ENCODE peak calls at places on chromosomes 1 and 21, in eight cellular contexts. One of them, this sample, is unnamed.

GRCh38 chr1:182410620-182411273 is 10.3 kb upstream of the TEDDM1 start:
- DNase-seq in GM12865: no peak
- DNase-seq in A673: no peak
- DNase-seq in neural crest cell: no peak
- DNase-seq in fibroblast of mammary gland: no peak
- DNase-seq in AG09309: no peak
- DNase-seq in AG10803: no peak
- DNase-seq in Panc1: no peak
- DNase-seq in this sample: no peak

GRCh38 chr1:18923721-18924610 is 21.6 kb upstream of the ALDH4A1 start:
- DNase-seq in GM12865: no peak
- DNase-seq in A673: no peak
- DNase-seq in neural crest cell: no peak
- DNase-seq in fibroblast of mammary gland: no peak
- DNase-seq in AG09309: no peak
- DNase-seq in AG10803: peak
- DNase-seq in Panc1: no peak
- DNase-seq in this sample: no peak

GRCh38 chr1:41481109-41481775 is 3.2 kb downstream of the EDN2 start:
- DNase-seq in GM12865: no peak
- DNase-seq in A673: no peak
- DNase-seq in neural crest cell: no peak
- DNase-seq in fibroblast of mammary gland: no peak
- DNase-seq in AG09309: no peak
- DNase-seq in AG10803: no peak
- DNase-seq in Panc1: no peak
- DNase-seq in this sample: no peak

GRCh38 chr1:32335951-32336867 is at the start of gene MARCKSL1:
- DNase-seq in GM12865: peak
- DNase-seq in A673: peak
- DNase-seq in neural crest cell: peak
- DNase-seq in fibroblast of mammary gland: peak
- DNase-seq in AG09309: no peak
- DNase-seq in AG10803: peak
- DNase-seq in Panc1: no peak
- DNase-seq in this sample: peak

GRCh38 chr1:119090250-119090649 is 50.2 kb downstream of the WARS2 start:
- DNase-seq in GM12865: no peak
- DNase-seq in A673: no peak
- DNase-seq in neural crest cell: no peak
- DNase-seq in fibroblast of mammary gland: no peak
- DNase-seq in AG09309: no peak
- DNase-seq in AG10803: no peak
- DNase-seq in Panc1: no peak
- DNase-seq in this sample: no peak

GRCh38 chr1:6599141-6599975 is 3.3 kb downstream of the KLHL21 start:
- DNase-seq in GM12865: peak
- DNase-seq in A673: no peak
- DNase-seq in neural crest cell: no peak
- DNase-seq in fibroblast of mammary gland: peak
- DNase-seq in AG09309: no peak
- DNase-seq in AG10803: peak
- DNase-seq in Panc1: no peak
- DNase-seq in this sample: no peak

GRCh38 chr1:91712981-91713841 is 172.7 kb downstream of the TGFBR3 start:
- DNase-seq in GM12865: peak
- DNase-seq in A673: no peak
- DNase-seq in neural crest cell: no peak
- DNase-seq in fibroblast of mammary gland: peak
- DNase-seq in AG09309: no peak
- DNase-seq in AG10803: peak
- DNase-seq in Panc1: no peak
- DNase-seq in this sample: no peak

GRCh38 chr1:156750191-156750931 is 1.1 kb downstream of the HDGF start:
- DNase-seq in GM12865: peak
- DNase-seq in A673: peak
- DNase-seq in neural crest cell: no peak
- DNase-seq in fibroblast of mammary gland: peak
- DNase-seq in AG09309: no peak
- DNase-seq in AG10803: peak
- DNase-seq in Panc1: no peak
- DNase-seq in this sample: no peak

GRCh38 chr1:199490804-199491527 is 536.5 kb upstream of the NR5A2 start:
- DNase-seq in GM12865: no peak
- DNase-seq in A673: peak
- DNase-seq in neural crest cell: no peak
- DNase-seq in fibroblast of mammary gland: peak
- DNase-seq in AG09309: peak
- DNase-seq in AG10803: peak
- DNase-seq in Panc1: no peak
- DNase-seq in this sample: no peak

GRCh38 chr1:246682231-246682895 is 41.8 kb upstream of the SCCPDH start:
- DNase-seq in GM12865: no peak
- DNase-seq in A673: no peak
- DNase-seq in neural crest cell: no peak
- DNase-seq in fibroblast of mammary gland: peak
- DNase-seq in AG09309: no peak
- DNase-seq in AG10803: no peak
- DNase-seq in Panc1: no peak
- DNase-seq in this sample: no peak

GRCh38 chr1:156948708-156949107 is 28.3 kb downstream of the LRRC71 start:
- DNase-seq in GM12865: no peak
- DNase-seq in A673: no peak
- DNase-seq in neural crest cell: no peak
- DNase-seq in fibroblast of mammary gland: no peak
- DNase-seq in AG09309: no peak
- DNase-seq in AG10803: no peak
- DNase-seq in Panc1: no peak
- DNase-seq in this sample: no peak

GRCh38 chr1:80375662-80376061 is 1369.1 kb upstream of the ADGRL4 start:
- DNase-seq in GM12865: no peak
- DNase-seq in A673: no peak
- DNase-seq in neural crest cell: no peak
- DNase-seq in fibroblast of mammary gland: peak
- DNase-seq in AG09309: peak
- DNase-seq in AG10803: peak
- DNase-seq in Panc1: no peak
- DNase-seq in this sample: no peak

GRCh38 chr1:7717769-7718368 is 53.2 kb upstream of the VAMP3 start:
- DNase-seq in GM12865: no peak
- DNase-seq in A673: no peak
- DNase-seq in neural crest cell: no peak
- DNase-seq in fibroblast of mammary gland: no peak
- DNase-seq in AG09309: no peak
- DNase-seq in AG10803: no peak
- DNase-seq in Panc1: no peak
- DNase-seq in this sample: no peak

GRCh38 chr21:44935533-44935927 is 4.3 kb upstream of the SLX9 start:
- DNase-seq in GM12865: no peak
- DNase-seq in A673: peak
- DNase-seq in neural crest cell: no peak
- DNase-seq in fibroblast of mammary gland: no peak
- DNase-seq in AG09309: no peak
- DNase-seq in AG10803: no peak
- DNase-seq in Panc1: no peak
- DNase-seq in this sample: no peak
- TF ChIP-seq CTCF in GM12865: no peak
- TF ChIP-seq CTCF in A673: no peak
- TF ChIP-seq CTCF in neural crest cell: no peak
- TF ChIP-seq CTCF in fibroblast of mammary gland: no peak
- TF ChIP-seq CTCF in AG09309: no peak
- TF ChIP-seq CTCF in AG10803: no peak
- TF ChIP-seq CTCF in Panc1: no peak
- TF ChIP-seq CTCF in this sample: no peak

GRCh38 chr21:18725653-18726052 is 322.1 kb upstream of the TMPRSS15 start:
- DNase-seq in GM12865: no peak
- DNase-seq in A673: peak
- DNase-seq in neural crest cell: no peak
- DNase-seq in fibroblast of mammary gland: no peak
- DNase-seq in AG09309: no peak
- DNase-seq in AG10803: no peak
- DNase-seq in Panc1: no peak
- DNase-seq in this sample: no peak
- TF ChIP-seq CTCF in GM12865: no peak
- TF ChIP-seq CTCF in A673: no peak
- TF ChIP-seq CTCF in neural crest cell: peak
- TF ChIP-seq CTCF in fibroblast of mammary gland: no peak
- TF ChIP-seq CTCF in AG09309: no peak
- TF ChIP-seq CTCF in AG10803: no peak
- TF ChIP-seq CTCF in Panc1: no peak
- TF ChIP-seq CTCF in this sample: no peak

DNA sequence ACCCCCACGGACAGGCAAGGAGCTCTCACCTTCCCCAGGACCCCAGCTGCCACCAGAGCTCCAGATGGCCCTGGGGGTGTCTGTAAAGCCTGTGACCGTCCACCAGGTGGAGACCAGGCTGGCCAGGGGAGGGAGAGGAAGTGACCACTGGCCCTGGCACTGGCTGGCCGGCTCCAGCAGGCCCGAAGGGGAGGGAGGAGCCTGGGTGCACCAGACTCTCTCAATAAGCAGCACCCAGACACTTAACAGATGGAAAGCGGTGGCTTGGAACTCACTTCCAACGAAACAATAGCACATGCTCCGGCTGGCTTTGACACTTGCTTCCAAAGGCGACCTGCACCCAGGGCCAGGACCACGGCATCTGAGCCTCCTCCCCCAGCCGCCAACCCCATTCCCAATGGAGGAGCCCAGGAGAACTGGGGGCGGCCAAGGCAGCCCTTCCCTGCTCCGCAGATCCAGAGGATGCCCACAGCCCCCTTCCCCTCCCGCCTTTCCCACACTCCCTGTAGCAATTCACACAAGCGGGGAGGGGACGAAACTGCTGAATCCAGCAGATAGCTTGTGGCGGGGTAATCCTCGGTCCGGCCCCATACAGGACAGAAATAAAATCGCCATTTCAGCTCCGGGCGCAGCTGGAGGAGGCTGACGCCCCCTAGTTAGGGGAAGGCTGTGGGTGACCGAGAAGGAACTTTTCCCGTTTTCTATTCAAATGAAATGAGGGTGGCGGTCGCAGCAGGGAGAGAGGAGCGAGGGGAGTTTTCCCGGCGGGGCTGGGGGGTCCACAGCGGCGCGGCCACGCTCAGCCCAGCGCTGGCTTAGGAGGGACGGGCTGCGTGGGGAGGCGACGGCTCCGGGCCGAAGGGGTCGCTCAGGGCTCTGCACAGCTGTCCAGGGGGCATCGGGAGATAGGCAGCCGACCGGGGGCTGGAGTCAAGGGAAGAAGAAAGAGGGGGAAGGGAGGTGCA is 612 bp upstream of the PDE9A start:
- DNase-seq in GM12865: no peak
- DNase-seq in A673: peak
- DNase-seq in neural crest cell: peak
- DNase-seq in fibroblast of mammary gland: peak
- DNase-seq in AG09309: no peak
- DNase-seq in AG10803: peak
- DNase-seq in Panc1: no peak
- DNase-seq in this sample: peak
- TF ChIP-seq CTCF in GM12865: no peak
- TF ChIP-seq CTCF in A673: no peak
- TF ChIP-seq CTCF in neural crest cell: peak
- TF ChIP-seq CTCF in fibroblast of mammary gland: peak
- TF ChIP-seq CTCF in AG09309: peak
- TF ChIP-seq CTCF in AG10803: no peak
- TF ChIP-seq CTCF in Panc1: peak
- TF ChIP-seq CTCF in this sample: peak

GRCh38 chr1:5269901-5270300 is 615.5 kb downstream of the AJAP1 start:
- DNase-seq in GM12865: no peak
- DNase-seq in A673: no peak
- DNase-seq in neural crest cell: no peak
- DNase-seq in fibroblast of mammary gland: no peak
- DNase-seq in AG09309: no peak
- DNase-seq in AG10803: no peak
- DNase-seq in Panc1: no peak
- DNase-seq in this sample: no peak
- TF ChIP-seq CTCF in GM12865: no peak
- TF ChIP-seq CTCF in A673: no peak
- TF ChIP-seq CTCF in neural crest cell: no peak
- TF ChIP-seq CTCF in fibroblast of mammary gland: no peak
- TF ChIP-seq CTCF in AG09309: no peak
- TF ChIP-seq CTCF in AG10803: no peak
- TF ChIP-seq CTCF in Panc1: no peak
- TF ChIP-seq CTCF in this sample: no peak

This sample was measured in nephron progenitor cell.